ENCODE peak calls at places on chromosomes 13 and 19, in six cellular contexts. One of them, this sample, is unnamed.

GRCh38 chr13:44715287-44716224 is 139.4 kb upstream of the TSC22D1 start:
- DNase-seq in cerebellum: no peak
- DNase-seq in T-helper 2 cell treated with Interferon-gamma antibody and Interleukin-4, amounts not matched to agents 5 μg/mL and 100 μg/mL, for 36 hours: no peak
- DNase-seq in activated T-cell treated with anti-CD3 and anti-CD28 coated beads for 1 hour: no peak
- DNase-seq in activated naive CD8-positive, alpha-beta T cell treated with anti-CD3 and anti-CD28 coated beads, Interleukin-2, amount 50 U/mL, for 24 hours: no peak
- DNase-seq in testis: peak
- DNase-seq in this sample: no peak

GRCh38 chr13:28558126-28558525 is 63.2 kb upstream of the FLT1 start:
- DNase-seq in activated naive CD8-positive, alpha-beta T cell treated with anti-CD3 and anti-CD28 coated beads, Interleukin-2, amount 50 U/mL, for 24 hours: no peak
- DNase-seq in cerebellum: no peak
- DNase-seq in T-helper 2 cell treated with Interferon-gamma antibody and Interleukin-4, amounts not matched to agents 5 μg/mL and 100 μg/mL, for 36 hours: no peak
- DNase-seq in activated T-cell treated with anti-CD3 and anti-CD28 coated beads for 1 hour: no peak
- DNase-seq in testis: no peak
- DNase-seq in this sample: no peak

GRCh38 chr13:66618702-66619101 is 611.4 kb downstream of the PCDH9 start:
- DNase-seq in testis: no peak
- DNase-seq in cerebellum: no peak
- DNase-seq in activated naive CD8-positive, alpha-beta T cell treated with anti-CD3 and anti-CD28 coated beads, Interleukin-2, amount 50 U/mL, for 24 hours: no peak
- DNase-seq in activated T-cell treated with anti-CD3 and anti-CD28 coated beads for 1 hour: no peak
- DNase-seq in T-helper 2 cell treated with Interferon-gamma antibody and Interleukin-4, amounts not matched to agents 5 μg/mL and 100 μg/mL, for 36 hours: no peak
- DNase-seq in this sample: no peak

GRCh38 chr13:51342706-51343105 is 3.2 kb downstream of the SERPINE3 start:
- DNase-seq in activated T-cell treated with anti-CD3 and anti-CD28 coated beads for 1 hour: no peak
- DNase-seq in testis: no peak
- DNase-seq in T-helper 2 cell treated with Interferon-gamma antibody and Interleukin-4, amounts not matched to agents 5 μg/mL and 100 μg/mL, for 36 hours: no peak
- DNase-seq in activated naive CD8-positive, alpha-beta T cell treated with anti-CD3 and anti-CD28 coated beads, Interleukin-2, amount 50 U/mL, for 24 hours: no peak
- DNase-seq in cerebellum: no peak
- DNase-seq in this sample: no peak

GRCh38 chr13:20702945-20703784 is at the start of gene IL17D:
- DNase-seq in testis: no peak
- DNase-seq in T-helper 2 cell treated with Interferon-gamma antibody and Interleukin-4, amounts not matched to agents 5 μg/mL and 100 μg/mL, for 36 hours: peak
- DNase-seq in activated T-cell treated with anti-CD3 and anti-CD28 coated beads for 1 hour: peak
- DNase-seq in cerebellum: peak
- DNase-seq in activated naive CD8-positive, alpha-beta T cell treated with anti-CD3 and anti-CD28 coated beads, Interleukin-2, amount 50 U/mL, for 24 hours: peak
- DNase-seq in this sample: peak

GRCh38 chr13:80509264-80509663 is 168.3 kb upstream of the SPRY2 start:
- DNase-seq in activated naive CD8-positive, alpha-beta T cell treated with anti-CD3 and anti-CD28 coated beads, Interleukin-2, amount 50 U/mL, for 24 hours: no peak
- DNase-seq in T-helper 2 cell treated with Interferon-gamma antibody and Interleukin-4, amounts not matched to agents 5 μg/mL and 100 μg/mL, for 36 hours: no peak
- DNase-seq in activated T-cell treated with anti-CD3 and anti-CD28 coated beads for 1 hour: no peak
- DNase-seq in cerebellum: no peak
- DNase-seq in testis: no peak
- DNase-seq in this sample: no peak

GRCh38 chr13:79496188-79496587 is 15.2 kb downstream of the NDFIP2 start:
- DNase-seq in T-helper 2 cell treated with Interferon-gamma antibody and Interleukin-4, amounts not matched to agents 5 μg/mL and 100 μg/mL, for 36 hours: no peak
- DNase-seq in testis: no peak
- DNase-seq in cerebellum: no peak
- DNase-seq in activated T-cell treated with anti-CD3 and anti-CD28 coated beads for 1 hour: no peak
- DNase-seq in activated naive CD8-positive, alpha-beta T cell treated with anti-CD3 and anti-CD28 coated beads, Interleukin-2, amount 50 U/mL, for 24 hours: no peak
- DNase-seq in this sample: no peak

GRCh38 chr19:8500158-8500557 is 2.3 kb downstream of the PRAM1 start:
- DNase-seq in activated T-cell treated with anti-CD3 and anti-CD28 coated beads for 1 hour: no peak
- DNase-seq in cerebellum: no peak
- DNase-seq in T-helper 2 cell treated with Interferon-gamma antibody and Interleukin-4, amounts not matched to agents 5 μg/mL and 100 μg/mL, for 36 hours: no peak
- DNase-seq in activated naive CD8-positive, alpha-beta T cell treated with anti-CD3 and anti-CD28 coated beads, Interleukin-2, amount 50 U/mL, for 24 hours: no peak
- DNase-seq in testis: no peak
- DNase-seq in this sample: no peak

GRCh38 chr19:28010656-28011055 is 1202.3 kb downstream of the UQCRFS1 start:
- DNase-seq in testis: peak
- DNase-seq in activated naive CD8-positive, alpha-beta T cell treated with anti-CD3 and anti-CD28 coated beads, Interleukin-2, amount 50 U/mL, for 24 hours: no peak
- DNase-seq in T-helper 2 cell treated with Interferon-gamma antibody and Interleukin-4, amounts not matched to agents 5 μg/mL and 100 μg/mL, for 36 hours: no peak
- DNase-seq in activated T-cell treated with anti-CD3 and anti-CD28 coated beads for 1 hour: no peak
- DNase-seq in cerebellum: no peak
- DNase-seq in this sample: no peak

GRCh38 chr19:38036707-38037106 is 129.7 kb downstream of the SIPA1L3 start:
- DNase-seq in activated naive CD8-positive, alpha-beta T cell treated with anti-CD3 and anti-CD28 coated beads, Interleukin-2, amount 50 U/mL, for 24 hours: no peak
- DNase-seq in testis: no peak
- DNase-seq in activated T-cell treated with anti-CD3 and anti-CD28 coated beads for 1 hour: no peak
- DNase-seq in T-helper 2 cell treated with Interferon-gamma antibody and Interleukin-4, amounts not matched to agents 5 μg/mL and 100 μg/mL, for 36 hours: no peak
- DNase-seq in cerebellum: no peak
- DNase-seq in this sample: no peak

GRCh38 chr19:1873524-1874473 is 10.4 kb upstream of the KLF16 start:
- DNase-seq in activated naive CD8-positive, alpha-beta T cell treated with anti-CD3 and anti-CD28 coated beads, Interleukin-2, amount 50 U/mL, for 24 hours: no peak
- DNase-seq in testis: peak
- DNase-seq in cerebellum: no peak
- DNase-seq in activated T-cell treated with anti-CD3 and anti-CD28 coated beads for 1 hour: no peak
- DNase-seq in T-helper 2 cell treated with Interferon-gamma antibody and Interleukin-4, amounts not matched to agents 5 μg/mL and 100 μg/mL, for 36 hours: no peak
- DNase-seq in this sample: no peak

GRCh38 chr13:26010487-26011207 is 41.2 kb downstream of the SHISA2 start:
- DNase-seq in T-helper 2 cell treated with Interferon-gamma antibody and Interleukin-4, amounts not matched to agents 5 μg/mL and 100 μg/mL, for 36 hours: no peak
- DNase-seq in cerebellum: peak
- DNase-seq in testis: no peak
- DNase-seq in activated naive CD8-positive, alpha-beta T cell treated with anti-CD3 and anti-CD28 coated beads, Interleukin-2, amount 50 U/mL, for 24 hours: no peak
- DNase-seq in activated T-cell treated with anti-CD3 and anti-CD28 coated beads for 1 hour: no peak
- DNase-seq in this sample: no peak

GRCh38 chr19:48196933-48197665 is 26.6 kb downstream of the ZSWIM9 start:
- DNase-seq in activated T-cell treated with anti-CD3 and anti-CD28 coated beads for 1 hour: no peak
- DNase-seq in cerebellum: no peak
- DNase-seq in T-helper 2 cell treated with Interferon-gamma antibody and Interleukin-4, amounts not matched to agents 5 μg/mL and 100 μg/mL, for 36 hours: no peak
- DNase-seq in testis: no peak
- DNase-seq in activated naive CD8-positive, alpha-beta T cell treated with anti-CD3 and anti-CD28 coated beads, Interleukin-2, amount 50 U/mL, for 24 hours: no peak
- DNase-seq in this sample: no peak

GRCh38 chr13:47250141-47250540 is 353.3 kb upstream of the HTR2A start:
- DNase-seq in T-helper 2 cell treated with Interferon-gamma antibody and Interleukin-4, amounts not matched to agents 5 μg/mL and 100 μg/mL, for 36 hours: no peak
- DNase-seq in activated T-cell treated with anti-CD3 and anti-CD28 coated beads for 1 hour: no peak
- DNase-seq in cerebellum: no peak
- DNase-seq in testis: no peak
- DNase-seq in activated naive CD8-positive, alpha-beta T cell treated with anti-CD3 and anti-CD28 coated beads, Interleukin-2, amount 50 U/mL, for 24 hours: no peak
- DNase-seq in this sample: no peak

GRCh38 chr13:106623799-106624198 is 55.9 kb upstream of the ARGLU1 start:
- DNase-seq in activated naive CD8-positive, alpha-beta T cell treated with anti-CD3 and anti-CD28 coated beads, Interleukin-2, amount 50 U/mL, for 24 hours: no peak
- DNase-seq in T-helper 2 cell treated with Interferon-gamma antibody and Interleukin-4, amounts not matched to agents 5 μg/mL and 100 μg/mL, for 36 hours: no peak
- DNase-seq in testis: no peak
- DNase-seq in activated T-cell treated with anti-CD3 and anti-CD28 coated beads for 1 hour: no peak
- DNase-seq in cerebellum: no peak
- DNase-seq in this sample: no peak

GRCh38 chr13:51292000-51292550 is 47.4 kb upstream of the SERPINE3 start:
- DNase-seq in activated T-cell treated with anti-CD3 and anti-CD28 coated beads for 1 hour: no peak
- DNase-seq in cerebellum: no peak
- DNase-seq in activated naive CD8-positive, alpha-beta T cell treated with anti-CD3 and anti-CD28 coated beads, Interleukin-2, amount 50 U/mL, for 24 hours: no peak
- DNase-seq in testis: no peak
- DNase-seq in T-helper 2 cell treated with Interferon-gamma antibody and Interleukin-4, amounts not matched to agents 5 μg/mL and 100 μg/mL, for 36 hours: no peak
- DNase-seq in this sample: no peak

GRCh38 chr19:6828306-6828697 is 55.8 kb downstream of the VAV1 start:
- DNase-seq in activated naive CD8-positive, alpha-beta T cell treated with anti-CD3 and anti-CD28 coated beads, Interleukin-2, amount 50 U/mL, for 24 hours: no peak
- DNase-seq in activated T-cell treated with anti-CD3 and anti-CD28 coated beads for 1 hour: no peak
- DNase-seq in testis: no peak
- DNase-seq in cerebellum: no peak
- DNase-seq in T-helper 2 cell treated with Interferon-gamma antibody and Interleukin-4, amounts not matched to agents 5 μg/mL and 100 μg/mL, for 36 hours: no peak
- DNase-seq in this sample: no peak

GRCh38 chr19:16385296-16385695 is 60.7 kb downstream of the KLF2 start:
- DNase-seq in activated T-cell treated with anti-CD3 and anti-CD28 coated beads for 1 hour: no peak
- DNase-seq in activated naive CD8-positive, alpha-beta T cell treated with anti-CD3 and anti-CD28 coated beads, Interleukin-2, amount 50 U/mL, for 24 hours: no peak
- DNase-seq in testis: no peak
- DNase-seq in cerebellum: no peak
- DNase-seq in T-helper 2 cell treated with Interferon-gamma antibody and Interleukin-4, amounts not matched to agents 5 μg/mL and 100 μg/mL, for 36 hours: no peak
- DNase-seq in this sample: no peak

GRCh38 chr19:5048727-5049553 is 80.0 kb downstream of the KDM4B start:
- DNase-seq in cerebellum: no peak
- DNase-seq in activated T-cell treated with anti-CD3 and anti-CD28 coated beads for 1 hour: no peak
- DNase-seq in testis: no peak
- DNase-seq in activated naive CD8-positive, alpha-beta T cell treated with anti-CD3 and anti-CD28 coated beads, Interleukin-2, amount 50 U/mL, for 24 hours: no peak
- DNase-seq in T-helper 2 cell treated with Interferon-gamma antibody and Interleukin-4, amounts not matched to agents 5 μg/mL and 100 μg/mL, for 36 hours: no peak
- DNase-seq in this sample: no peak

GRCh38 chr13:34458756-34459462 is 483.2 kb upstream of the NBEA start:
- DNase-seq in cerebellum: no peak
- DNase-seq in T-helper 2 cell treated with Interferon-gamma antibody and Interleukin-4, amounts not matched to agents 5 μg/mL and 100 μg/mL, for 36 hours: no peak
- DNase-seq in activated T-cell treated with anti-CD3 and anti-CD28 coated beads for 1 hour: no peak
- DNase-seq in testis: peak
- DNase-seq in activated naive CD8-positive, alpha-beta T cell treated with anti-CD3 and anti-CD28 coated beads, Interleukin-2, amount 50 U/mL, for 24 hours: no peak
- DNase-seq in this sample: no peak

GRCh38 chr19:17751103-17751911 is at the start of gene FCHO1:
- DNase-seq in activated T-cell treated with anti-CD3 and anti-CD28 coated beads for 1 hour: peak
- DNase-seq in T-helper 2 cell treated with Interferon-gamma antibody and Interleukin-4, amounts not matched to agents 5 μg/mL and 100 μg/mL, for 36 hours: peak
- DNase-seq in activated naive CD8-positive, alpha-beta T cell treated with anti-CD3 and anti-CD28 coated beads, Interleukin-2, amount 50 U/mL, for 24 hours: peak
- DNase-seq in cerebellum: no peak
- DNase-seq in testis: no peak
- DNase-seq in this sample: peak

GRCh38 chr13:40505196-40505595 is 161.2 kb downstream of the FOXO1 start:
- DNase-seq in testis: no peak
- DNase-seq in activated naive CD8-positive, alpha-beta T cell treated with anti-CD3 and anti-CD28 coated beads, Interleukin-2, amount 50 U/mL, for 24 hours: no peak
- DNase-seq in activated T-cell treated with anti-CD3 and anti-CD28 coated beads for 1 hour: no peak
- DNase-seq in cerebellum: no peak
- DNase-seq in T-helper 2 cell treated with Interferon-gamma antibody and Interleukin-4, amounts not matched to agents 5 μg/mL and 100 μg/mL, for 36 hours: no peak
- DNase-seq in this sample: no peak

GRCh38 chr13:73290844-73291243 is 232.0 kb downstream of the KLF5 start:
- DNase-seq in T-helper 2 cell treated with Interferon-gamma antibody and Interleukin-4, amounts not matched to agents 5 μg/mL and 100 μg/mL, for 36 hours: no peak
- DNase-seq in activated T-cell treated with anti-CD3 and anti-CD28 coated beads for 1 hour: no peak
- DNase-seq in cerebellum: no peak
- DNase-seq in activated naive CD8-positive, alpha-beta T cell treated with anti-CD3 and anti-CD28 coated beads, Interleukin-2, amount 50 U/mL, for 24 hours: no peak
- DNase-seq in testis: no peak
- DNase-seq in this sample: no peak

GRCh38 chr19:56087647-56088346 is 33.3 kb downstream of the ZNF787 start:
- DNase-seq in activated T-cell treated with anti-CD3 and anti-CD28 coated beads for 1 hour: no peak
- DNase-seq in activated naive CD8-positive, alpha-beta T cell treated with anti-CD3 and anti-CD28 coated beads, Interleukin-2, amount 50 U/mL, for 24 hours: no peak
- DNase-seq in T-helper 2 cell treated with Interferon-gamma antibody and Interleukin-4, amounts not matched to agents 5 μg/mL and 100 μg/mL, for 36 hours: no peak
- DNase-seq in cerebellum: no peak
- DNase-seq in testis: no peak
- DNase-seq in this sample: no peak

GRCh38 chr13:90445179-90445578 is 902.3 kb upstream of the MIR17HG start:
- DNase-seq in cerebellum: no peak
- DNase-seq in testis: no peak
- DNase-seq in activated naive CD8-positive, alpha-beta T cell treated with anti-CD3 and anti-CD28 coated beads, Interleukin-2, amount 50 U/mL, for 24 hours: no peak
- DNase-seq in activated T-cell treated with anti-CD3 and anti-CD28 coated beads for 1 hour: no peak
- DNase-seq in T-helper 2 cell treated with Interferon-gamma antibody and Interleukin-4, amounts not matched to agents 5 μg/mL and 100 μg/mL, for 36 hours: no peak
- DNase-seq in this sample: no peak

GRCh38 chr19:37813340-37813739 is 34.0 kb upstream of the ZNF573 start:
- DNase-seq in activated naive CD8-positive, alpha-beta T cell treated with anti-CD3 and anti-CD28 coated beads, Interleukin-2, amount 50 U/mL, for 24 hours: no peak
- DNase-seq in cerebellum: no peak
- DNase-seq in testis: no peak
- DNase-seq in activated T-cell treated with anti-CD3 and anti-CD28 coated beads for 1 hour: no peak
- DNase-seq in T-helper 2 cell treated with Interferon-gamma antibody and Interleukin-4, amounts not matched to agents 5 μg/mL and 100 μg/mL, for 36 hours: no peak
- DNase-seq in this sample: no peak

GRCh38 chr13:45367358-45367757 is 26.4 kb upstream of the TPT1 start:
- DNase-seq in cerebellum: no peak
- DNase-seq in T-helper 2 cell treated with Interferon-gamma antibody and Interleukin-4, amounts not matched to agents 5 μg/mL and 100 μg/mL, for 36 hours: peak
- DNase-seq in testis: no peak
- DNase-seq in activated naive CD8-positive, alpha-beta T cell treated with anti-CD3 and anti-CD28 coated beads, Interleukin-2, amount 50 U/mL, for 24 hours: peak
- DNase-seq in activated T-cell treated with anti-CD3 and anti-CD28 coated beads for 1 hour: peak
- DNase-seq in this sample: peak

GRCh38 chr19:46730595-46730994 is 13.7 kb upstream of the PRKD2 start:
- DNase-seq in activated naive CD8-positive, alpha-beta T cell treated with anti-CD3 and anti-CD28 coated beads, Interleukin-2, amount 50 U/mL, for 24 hours: no peak
- DNase-seq in testis: no peak
- DNase-seq in cerebellum: no peak
- DNase-seq in T-helper 2 cell treated with Interferon-gamma antibody and Interleukin-4, amounts not matched to agents 5 μg/mL and 100 μg/mL, for 36 hours: no peak
- DNase-seq in activated T-cell treated with anti-CD3 and anti-CD28 coated beads for 1 hour: no peak
- DNase-seq in this sample: no peak

GRCh38 chr13:63409791-63410351 is 1994.2 kb upstream of the PCDH20 start:
- DNase-seq in activated naive CD8-positive, alpha-beta T cell treated with anti-CD3 and anti-CD28 coated beads, Interleukin-2, amount 50 U/mL, for 24 hours: no peak
- DNase-seq in activated T-cell treated with anti-CD3 and anti-CD28 coated beads for 1 hour: no peak
- DNase-seq in testis: no peak
- DNase-seq in T-helper 2 cell treated with Interferon-gamma antibody and Interleukin-4, amounts not matched to agents 5 μg/mL and 100 μg/mL, for 36 hours: no peak
- DNase-seq in cerebellum: no peak
- DNase-seq in this sample: no peak

GRCh38 chr19:55173717-55174409 is 6.2 kb downstream of the SYT5 start:
- DNase-seq in T-helper 2 cell treated with Interferon-gamma antibody and Interleukin-4, amounts not matched to agents 5 μg/mL and 100 μg/mL, for 36 hours: peak
- DNase-seq in activated T-cell treated with anti-CD3 and anti-CD28 coated beads for 1 hour: no peak
- DNase-seq in cerebellum: peak
- DNase-seq in testis: peak
- DNase-seq in activated naive CD8-positive, alpha-beta T cell treated with anti-CD3 and anti-CD28 coated beads, Interleukin-2, amount 50 U/mL, for 24 hours: peak
- DNase-seq in this sample: peak

GRCh38 chr19:6718741-6719539 is 1.5 kb downstream of the C3 start:
- DNase-seq in testis: peak
- DNase-seq in activated T-cell treated with anti-CD3 and anti-CD28 coated beads for 1 hour: no peak
- DNase-seq in T-helper 2 cell treated with Interferon-gamma antibody and Interleukin-4, amounts not matched to agents 5 μg/mL and 100 μg/mL, for 36 hours: no peak
- DNase-seq in activated naive CD8-positive, alpha-beta T cell treated with anti-CD3 and anti-CD28 coated beads, Interleukin-2, amount 50 U/mL, for 24 hours: peak
- DNase-seq in cerebellum: no peak
- DNase-seq in this sample: peak

GRCh38 chr13:41976491-41976890 is 15.6 kb upstream of the VWA8 start:
- DNase-seq in activated T-cell treated with anti-CD3 and anti-CD28 coated beads for 1 hour: no peak
- DNase-seq in T-helper 2 cell treated with Interferon-gamma antibody and Interleukin-4, amounts not matched to agents 5 μg/mL and 100 μg/mL, for 36 hours: no peak
- DNase-seq in cerebellum: no peak
- DNase-seq in testis: no peak
- DNase-seq in activated naive CD8-positive, alpha-beta T cell treated with anti-CD3 and anti-CD28 coated beads, Interleukin-2, amount 50 U/mL, for 24 hours: no peak
- DNase-seq in this sample: no peak

GRCh38 chr13:73741742-73742141 is 392.5 kb downstream of the KLF12 start:
- DNase-seq in T-helper 2 cell treated with Interferon-gamma antibody and Interleukin-4, amounts not matched to agents 5 μg/mL and 100 μg/mL, for 36 hours: no peak
- DNase-seq in cerebellum: no peak
- DNase-seq in activated T-cell treated with anti-CD3 and anti-CD28 coated beads for 1 hour: no peak
- DNase-seq in testis: no peak
- DNase-seq in activated naive CD8-positive, alpha-beta T cell treated with anti-CD3 and anti-CD28 coated beads, Interleukin-2, amount 50 U/mL, for 24 hours: no peak
- DNase-seq in this sample: no peak

GRCh38 chr13:78881054-78881453 is 222.1 kb upstream of the OBI1 start:
- DNase-seq in cerebellum: no peak
- DNase-seq in T-helper 2 cell treated with Interferon-gamma antibody and Interleukin-4, amounts not matched to agents 5 μg/mL and 100 μg/mL, for 36 hours: no peak
- DNase-seq in testis: no peak
- DNase-seq in activated T-cell treated with anti-CD3 and anti-CD28 coated beads for 1 hour: no peak
- DNase-seq in activated naive CD8-positive, alpha-beta T cell treated with anti-CD3 and anti-CD28 coated beads, Interleukin-2, amount 50 U/mL, for 24 hours: no peak
- DNase-seq in this sample: no peak

GRCh38 chr19:32702010-32702409 is 10.4 kb downstream of the NUDT19 start:
- DNase-seq in cerebellum: no peak
- DNase-seq in T-helper 2 cell treated with Interferon-gamma antibody and Interleukin-4, amounts not matched to agents 5 μg/mL and 100 μg/mL, for 36 hours: no peak
- DNase-seq in activated naive CD8-positive, alpha-beta T cell treated with anti-CD3 and anti-CD28 coated beads, Interleukin-2, amount 50 U/mL, for 24 hours: no peak
- DNase-seq in testis: no peak
- DNase-seq in activated T-cell treated with anti-CD3 and anti-CD28 coated beads for 1 hour: no peak
- DNase-seq in this sample: no peak